ENCODE peak calls at places on chromosome 13, in five cellular contexts. One of them, this sample, is unnamed.

GRCh38 chr13:20128459-20128927 is 32.4 kb downstream of the GJA3 start:
- DNase-seq in EH: no peak
- DNase-seq in NCI-H2171: no peak
- DNase-seq in WTC11: peak
- DNase-seq in Peyer's patch: no peak
- DNase-seq in this sample: no peak

GRCh38 chr13:113732961-113733950 is 25.8 kb upstream of the TMEM255B start:
- DNase-seq in Peyer's patch: peak
- DNase-seq in NCI-H2171: no peak
- DNase-seq in WTC11: no peak
- DNase-seq in EH: no peak
- DNase-seq in this sample: no peak

GRCh38 chr13:89287381-89287780 is 1616.2 kb downstream of the SLITRK5 start:
- DNase-seq in Peyer's patch: peak
- DNase-seq in NCI-H2171: no peak
- DNase-seq in EH: no peak
- DNase-seq in WTC11: no peak
- DNase-seq in this sample: no peak

GRCh38 chr13:21071015-21071414 is 9.6 kb upstream of the LATS2 start:
- DNase-seq in Peyer's patch: no peak
- DNase-seq in EH: peak
- DNase-seq in WTC11: no peak
- DNase-seq in NCI-H2171: no peak
- DNase-seq in this sample: no peak

GRCh38 chr13:40672310-40673060 is 6.0 kb upstream of the FOXO1 start:
- DNase-seq in Peyer's patch: no peak
- DNase-seq in WTC11: no peak
- DNase-seq in NCI-H2171: peak
- DNase-seq in EH: peak
- DNase-seq in this sample: peak

GRCh38 chr13:65943024-65943423 is 1287.1 kb downstream of the PCDH9 start:
- DNase-seq in WTC11: no peak
- DNase-seq in NCI-H2171: no peak
- DNase-seq in Peyer's patch: no peak
- DNase-seq in EH: peak
- DNase-seq in this sample: no peak

GRCh38 chr13:34349091-34349722 is 531.3 kb downstream of the RFC3 start:
- DNase-seq in NCI-H2171: no peak
- DNase-seq in Peyer's patch: no peak
- DNase-seq in WTC11: no peak
- DNase-seq in EH: peak
- DNase-seq in this sample: no peak

GRCh38 chr13:77310579-77311279 is 16.2 kb downstream of the MYCBP2 start:
- DNase-seq in Peyer's patch: no peak
- DNase-seq in WTC11: no peak
- DNase-seq in EH: peak
- DNase-seq in NCI-H2171: no peak
- DNase-seq in this sample: no peak

GRCh38 chr13:26307701-26308100 is 53.8 kb downstream of the CDK8 start:
- DNase-seq in Peyer's patch: no peak
- DNase-seq in WTC11: no peak
- DNase-seq in EH: no peak
- DNase-seq in NCI-H2171: no peak
- DNase-seq in this sample: no peak

GRCh38 chr13:85260896-85261295 is 538.3 kb downstream of the SLITRK6 start:
- DNase-seq in EH: no peak
- DNase-seq in NCI-H2171: no peak
- DNase-seq in Peyer's patch: no peak
- DNase-seq in WTC11: no peak
- DNase-seq in this sample: no peak